ENCODE peak calls at places on chromosomes 4 and X, in five cellular contexts. E, Z, K, N and W are unnamed samples. For H3K9me3, the result is how much of the 10 kb centered on the place peaks cover.

GRCh38 chr4:54513231-54513630 is 144.5 kb upstream of the KIT start:
- DNase-seq in E (peak), K (no peak), N (peak), Z (no peak), W (no peak)

GRCh38 chr4:125325733-125326132 is 11.0 kb downstream of the FAT4 start:
- DNase-seq in E (no peak), K (no peak), Z (no peak), N (no peak), W (no peak)

GRCh38 chrX:131977619-131978018 is 45.5 kb upstream of the STK26 start:
- DNase-seq in Z (no peak), E (no peak), N (peak), K (no peak), W (no peak)

GRCh38 chr4:22573198-22573597 is 57.3 kb upstream of the ADGRA3 start:
- DNase-seq in N (no peak), Z (peak), K (peak), E (peak), W (peak)

GRCh38 chrX:4277122-4277521 is 563.7 kb upstream of the PRKX start:
- DNase-seq in E (no peak), N (no peak), K (no peak), Z (no peak), W (no peak)

GRCh38 chrX:42290608-42291007 is 367.3 kb upstream of the CASK start:
- DNase-seq in K (no peak), N (peak), Z (no peak), E (no peak), W (peak)

GRCh38 chr4:76665139-76665538 is 230.1 kb downstream of the SHROOM3 start:
- DNase-seq in E (no peak), N (peak), Z (peak), K (peak), W (no peak)

GRCh38 chr4:30717208-30718020 is 2.8 kb upstream of the PCDH7 start:
- DNase-seq in E (no peak), Z (peak), K (peak), N (peak), W (peak)

GRCh38 chrX:129247642-129248041 is 275.6 kb downstream of the SMARCA1 start:
- DNase-seq in E (no peak), K (no peak), Z (no peak), N (no peak), W (no peak)

GRCh38 chr4:53925050-53925605 is 139.3 kb downstream of the CHIC2 start:
- DNase-seq in N (no peak), Z (no peak), K (no peak), E (no peak), W (no peak)

GRCh38 chr4:98092833-98093439 is 50.3 kb downstream of the STPG2 start:
- DNase-seq in Z (no peak), K (no peak), N (peak), E (no peak), W (peak)

GRCh38 chrX:44314855-44315254 is 28.6 kb downstream of the EFHC2 start:
- DNase-seq in K (no peak), N (no peak), E (no peak), Z (no peak), W (no peak)

GRCh38 chr4:82594466-82594865 is 32.7 kb upstream of the TMEM150C start:
- DNase-seq in N (no peak), E (no peak), Z (no peak), K (no peak), W (no peak)

GRCh38 chr4:182752158-182752910 is 164.9 kb downstream of the DCTD start:
- DNase-seq in K (no peak), E (no peak), N (peak), Z (no peak), W (no peak)

GRCh38 chr4:39963656-39964055 is 14.1 kb downstream of the PDS5A start:
- DNase-seq in Z (no peak), E (no peak), K (no peak), N (no peak), W (no peak)

DNA sequence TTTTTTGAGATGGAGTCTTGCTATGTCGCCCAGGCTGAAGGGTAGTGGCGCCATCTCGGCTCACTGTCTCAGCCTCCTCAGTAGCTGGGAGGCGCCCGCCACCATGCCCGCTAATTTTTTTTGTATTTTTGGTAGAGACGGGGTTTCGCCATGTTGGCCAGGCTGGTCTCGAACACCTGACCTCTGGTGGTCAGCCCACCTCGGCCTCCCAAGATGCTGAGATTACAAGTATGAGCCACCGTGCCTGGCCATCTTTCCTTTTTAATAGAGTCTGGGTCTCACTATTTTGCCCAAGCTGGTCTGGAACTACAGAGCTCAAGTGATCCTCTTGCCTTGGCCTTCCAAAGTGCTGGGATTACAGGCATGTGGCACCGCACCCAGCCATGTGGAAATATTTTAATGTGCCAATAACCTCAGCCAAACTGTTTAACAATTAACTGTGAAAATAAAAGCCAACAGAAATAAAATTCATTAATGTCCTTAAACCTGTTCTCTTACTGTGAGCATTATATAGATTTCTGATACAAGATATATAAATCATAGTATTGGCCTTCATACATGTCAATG is 16.3 kb downstream of the PDS5A start:
- DNase-seq in Z (no peak), K (no peak), N (no peak), E (no peak), W (no peak)
- H3K4me3 ChIP-seq in Z (no peak), K (no peak), N (no peak), E (no peak), W (no peak)

GRCh38 chr4:833731-834367 is 7.9 kb upstream of the CPLX1 start:
- DNase-seq in E (peak), Z (no peak), K (no peak), N (no peak), W (no peak)
- H3K9me3 ChIP-seq in E (under half), Z (under half), K (under half), N (under half), W (under half)

GRCh38 chr4:112510468-112511293 is 5.3 kb downstream of the NEUROG2 start:
- DNase-seq in E (no peak), K (no peak), Z (no peak), N (no peak), W (no peak)
- H3K4me3 ChIP-seq in E (no peak), K (peak), Z (no peak), N (peak), W (no peak)

GRCh38 chrX:151703487-151703886 is 8.2 kb downstream of the PRRG3 start:
- DNase-seq in K (peak), Z (no peak), N (peak), E (no peak), W (peak)
- H3K9me3 ChIP-seq in K (under half), Z (under half), N (under half), E (under half), W (under half)

GRCh38 chrX:39875834-39876625 is 221.7 kb downstream of the BCOR start:
- DNase-seq in Z (no peak), K (no peak), N (no peak), E (no peak), W (no peak)
- H3K4me3 ChIP-seq in Z (no peak), K (no peak), N (no peak), E (no peak), W (no peak)

DNA sequence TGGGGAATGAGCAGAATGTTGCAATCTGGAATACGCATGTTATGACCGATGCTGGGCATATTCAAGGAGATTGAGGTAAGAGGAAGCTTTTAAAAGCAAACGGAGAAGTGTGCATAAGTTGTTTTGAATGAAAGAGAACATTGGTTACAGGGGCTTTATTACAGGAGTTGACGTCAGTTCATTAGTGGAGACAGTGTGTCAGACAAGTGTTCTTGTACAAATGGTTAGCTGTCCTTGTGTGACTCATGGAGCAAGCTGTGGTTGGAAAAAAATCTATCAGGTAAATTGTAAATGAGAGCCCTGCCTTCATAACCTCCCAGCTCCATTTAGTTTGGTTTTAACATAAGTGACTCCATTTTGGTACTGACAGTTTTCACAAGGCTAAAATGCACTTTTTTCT is 442.6 kb upstream of the LCORL start:
- DNase-seq in E (no peak), K (no peak), Z (no peak), N (no peak), W (no peak)
- H3K9me3 ChIP-seq in E (under half), K (under half), Z (under half), N (under half), W (under half)

DNA sequence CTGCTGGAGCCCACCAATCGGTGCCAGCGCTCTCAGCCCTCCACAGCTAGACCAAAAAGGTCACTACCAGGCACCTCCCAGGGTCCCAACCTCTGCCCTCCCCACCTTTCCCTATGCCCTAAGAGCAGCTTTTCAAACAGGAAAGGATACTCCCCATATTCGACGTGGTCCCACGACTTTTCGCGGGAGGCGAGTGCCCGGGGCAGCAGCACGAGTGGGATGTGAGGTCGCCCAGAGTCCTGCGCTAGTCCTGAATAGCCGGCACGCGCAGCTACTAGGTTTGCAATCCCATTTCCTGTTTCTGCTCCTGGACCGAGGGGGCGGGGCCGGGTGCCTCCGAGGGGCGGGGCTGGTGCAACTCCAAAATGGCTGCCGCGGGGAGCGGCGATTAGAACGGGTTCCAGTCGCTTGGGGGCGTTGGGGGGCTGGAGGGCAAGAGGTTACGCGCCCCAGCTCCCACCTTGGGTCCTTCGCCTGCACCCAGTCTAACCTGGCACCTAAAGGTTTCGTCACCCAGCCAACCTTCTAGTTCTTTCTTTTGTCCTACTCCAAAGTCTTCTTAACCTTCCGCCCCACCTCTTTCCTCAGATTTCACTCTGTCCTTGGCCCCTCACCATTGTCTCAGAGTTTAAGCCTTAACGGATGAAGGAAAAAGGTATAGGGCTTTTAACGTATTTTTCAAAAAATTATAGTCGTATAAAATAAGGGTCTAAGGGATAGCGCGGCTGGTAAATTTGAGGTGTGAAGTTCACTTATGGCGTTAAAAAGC is 85.0 kb upstream of the TENT5D start:
- DNase-seq in K (peak), E (peak), Z (peak), N (peak), W (no peak)
- H3K4me3 ChIP-seq in K (peak), E (no peak), Z (peak), N (no peak), W (no peak)

GRCh38 chrX:136531951-136532350 is at the start of gene VGLL1:
- DNase-seq in K (no peak), E (no peak), Z (no peak), N (no peak), W (no peak)
- H3K9me3 ChIP-seq in K (under half), E (under half), Z (under half), N (under half), W (under half)

GRCh38 chr4:139300431-139301142 is 718 bp upstream of the NAA15 start:
- DNase-seq in E (no peak), K (no peak), Z (peak), N (peak), W (no peak)

GRCh38 chr4:139297001-139297410 is 4.3 kb upstream of the NAA15 start:
- DNase-seq in Z (no peak), K (no peak), N (peak), E (no peak), W (no peak)

GRCh38 chr4:139301821-139302611 is at the start of gene NDUFC1:
- DNase-seq in K (peak), Z (peak), E (peak), N (peak), W (peak)

GRCh38 chr4:139301143-139301820 is at the start of gene NAA15:
- DNase-seq in E (peak), Z (peak), N (peak), K (peak), W (peak)

DNA sequence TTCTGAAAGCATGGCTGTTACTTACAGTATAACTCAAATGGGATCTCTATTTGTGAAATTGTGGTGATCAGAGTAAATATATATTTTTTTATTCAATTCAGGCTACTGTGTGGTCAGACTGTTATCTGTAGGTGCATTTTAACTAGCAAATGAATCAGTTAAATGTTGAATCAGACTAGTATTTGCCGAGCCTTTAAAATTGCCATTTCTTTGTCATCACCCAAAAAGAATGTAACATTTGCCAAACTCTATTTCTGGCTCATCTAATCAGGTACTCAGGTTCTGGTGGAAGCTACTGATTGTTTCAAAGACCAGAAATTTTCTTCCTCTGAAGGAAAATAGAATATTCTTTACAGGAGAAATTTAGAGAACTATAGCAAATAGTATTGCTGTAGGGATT is 1.8 kb upstream of the NAA15 start:
- DNase-seq in Z (no peak), N (peak), E (no peak), K (no peak), W (no peak)
- H3K4me3 ChIP-seq in Z (peak), N (peak), E (no peak), K (no peak), W (peak)

DNA sequence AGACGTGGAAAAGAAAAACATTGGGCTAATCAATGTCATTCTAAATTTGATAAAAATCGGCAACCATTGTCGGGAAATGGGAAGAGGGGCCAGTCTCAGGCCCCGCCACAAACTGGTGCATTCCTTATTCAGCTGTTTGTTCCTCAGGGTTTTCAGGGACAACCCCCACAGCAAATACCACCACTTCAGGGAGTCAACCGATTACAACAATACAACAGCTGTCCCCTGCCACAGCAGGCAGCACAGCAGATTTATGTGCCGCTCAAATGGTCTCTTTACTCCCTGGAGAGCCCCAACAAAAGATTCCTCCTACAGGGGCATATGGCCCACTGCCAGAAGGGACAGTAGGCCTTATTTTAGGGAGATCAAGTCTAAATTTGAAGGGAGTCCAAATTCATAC is 61.9 kb downstream of the ZNF732 start:
- DNase-seq in N (no peak), K (no peak), Z (no peak), E (no peak), W (no peak)
- H3K9me3 ChIP-seq in N (under half), K (under half), Z (under half), E (under half), W (under half)